ENCODE peak calls at places on chromosome 13, in eight cellular contexts. A is adrenal gland, S is HCT116, P is IMR-90, M is stomach, U is right lobe of liver, Q is H54, H is heart left ventricle. X is an unnamed sample.

GRCh38 chr13:85194482-85194881 is 604.7 kb downstream of the SLITRK6 start:
- DNase-seq in M (no peak), P (no peak), S (no peak), H (no peak), Q (no peak), A (no peak), U (no peak), X (no peak)

GRCh38 chr13:23699271-23699670 is 129.1 kb downstream of the TNFRSF19 start:
- DNase-seq in P (no peak), Q (no peak), S (no peak), A (no peak), M (no peak), U (no peak), H (no peak), X (no peak)

GRCh38 chr13:47039106-47039505 is 142.3 kb upstream of the HTR2A start:
- DNase-seq in A (peak), P (peak), S (no peak), M (no peak), U (no peak), H (no peak), Q (no peak), X (no peak)

GRCh38 chr13:38473305-38473704 is 123.7 kb downstream of the UFM1 start:
- DNase-seq in S (no peak), P (no peak), M (no peak), U (no peak), Q (no peak), H (no peak), A (no peak), X (no peak)

GRCh38 chr13:112744306-112745021 is 54.6 kb downstream of the ATP11A start:
- DNase-seq in U (no peak), P (peak), S (no peak), A (no peak), Q (peak), H (no peak), M (no peak), X (peak)

GRCh38 chr13:60509601-60510386 is 112.8 kb downstream of the TDRD3 start:
- DNase-seq in S (no peak), Q (no peak), M (no peak), U (no peak), H (no peak), A (no peak), P (peak), X (no peak)

GRCh38 chr13:30847697-30848307 is 58.3 kb upstream of the MEDAG start:
- DNase-seq in H (no peak), S (no peak), Q (peak), P (peak), M (no peak), U (no peak), A (peak), X (no peak)

GRCh38 chr13:108322206-108322824 is 52.8 kb downstream of the TNFSF13B start:
- DNase-seq in Q (peak), S (peak), P (peak), A (no peak), U (no peak), H (no peak), M (no peak), X (no peak)

GRCh38 chr13:50991624-50992610 is 82.3 kb downstream of the RNASEH2B start:
- DNase-seq in U (no peak), H (no peak), M (no peak), S (no peak), Q (no peak), P (no peak), A (no peak), X (no peak)

GRCh38 chr13:79626924-79627323 is 146.0 kb downstream of the NDFIP2 start:
- DNase-seq in P (no peak), S (no peak), A (no peak), Q (no peak), M (no peak), H (no peak), U (no peak), X (no peak)

GRCh38 chr13:49629196-49629938 is 1.1 kb downstream of the ARL11 start:
- DNase-seq in P (no peak), H (no peak), A (no peak), S (no peak), Q (no peak), U (no peak), M (no peak), X (peak)

GRCh38 chr13:32722340-32722739 is 136.1 kb downstream of the PDS5B start:
- DNase-seq in A (no peak), M (no peak), S (no peak), P (no peak), U (no peak), H (no peak), Q (no peak), X (no peak)

GRCh38 chr13:112767506-112768471 is 78.0 kb downstream of the ATP11A start:
- DNase-seq in H (no peak), U (peak), P (no peak), S (no peak), A (peak), Q (no peak), M (no peak), X (peak)

GRCh38 chr13:94239135-94239534 is 240.3 kb downstream of the DCT start:
- DNase-seq in M (no peak), U (no peak), H (no peak), A (no peak), P (peak), Q (peak), S (no peak), X (no peak)

GRCh38 chr13:113400621-113401451 is 36.9 kb upstream of the GRTP1 start:
- DNase-seq in M (no peak), A (no peak), P (no peak), U (no peak), H (peak), S (no peak), Q (no peak), X (no peak)

GRCh38 chr13:111399334-111399733 is 78.9 kb downstream of the TEX29 start:
- DNase-seq in A (no peak), U (no peak), Q (no peak), M (no peak), H (peak), S (no peak), P (no peak), X (no peak)

GRCh38 chr13:92122454-92122853 is 724.0 kb downstream of the GPC5 start:
- DNase-seq in P (no peak), S (no peak), U (no peak), A (no peak), M (no peak), H (no peak), Q (no peak), X (no peak)

GRCh38 chr13:105543742-105544141 is 991.7 kb downstream of the EFNB2 start:
- DNase-seq in M (no peak), P (no peak), A (no peak), S (no peak), H (no peak), U (no peak), Q (no peak), X (no peak)

GRCh38 chr13:40615619-40616018 is 50.8 kb downstream of the FOXO1 start:
- DNase-seq in Q (no peak), A (no peak), S (no peak), M (no peak), P (no peak), H (no peak), U (no peak), X (no peak)

GRCh38 chr13:63403726-63404125 is 1988.1 kb upstream of the PCDH20 start:
- DNase-seq in U (no peak), H (no peak), A (no peak), P (no peak), M (no peak), S (no peak), Q (no peak), X (no peak)

GRCh38 chr13:40158218-40158617 is 502.8 kb downstream of the COG6 start:
- DNase-seq in U (no peak), M (no peak), A (no peak), Q (no peak), P (no peak), S (no peak), H (no peak), X (no peak)

GRCh38 chr13:111139452-111139851 is 24.3 kb downstream of the ARHGEF7 start:
- DNase-seq in Q (no peak), M (no peak), H (no peak), P (no peak), S (no peak), U (no peak), A (no peak), X (no peak)

GRCh38 chr13:77919351-77920294 is 992 bp upstream of the EDNRB start:
- DNase-seq in S (no peak), U (peak), H (peak), A (peak), M (no peak), Q (no peak), P (peak), X (peak)

GRCh38 chr13:48580185-48580803 is 47.4 kb upstream of the RCBTB2 start:
- DNase-seq in H (peak), A (peak), S (peak), M (peak), U (no peak), Q (no peak), P (peak), X (no peak)

GRCh38 chr13:58119351-58119750 is 487.8 kb downstream of the PCDH17 start:
- DNase-seq in S (no peak), A (no peak), H (no peak), M (no peak), P (no peak), Q (no peak), U (no peak), X (no peak)

GRCh38 chr13:107119989-107120881 is 552.3 kb upstream of the ARGLU1 start:
- DNase-seq in P (no peak), M (no peak), U (no peak), H (no peak), S (no peak), Q (no peak), A (no peak), X (no peak)

GRCh38 chr13:30466841-30467252 is 1.1 kb upstream of the HMGB1 start:
- DNase-seq in U (no peak), H (no peak), S (no peak), A (no peak), Q (no peak), P (peak), M (no peak), X (no peak)

GRCh38 chr13:106104281-106104901 is 431.1 kb downstream of the EFNB2 start:
- DNase-seq in M (no peak), A (no peak), P (peak), Q (peak), H (no peak), S (peak), U (no peak), X (no peak)

GRCh38 chr13:99959538-99960230 is 11.9 kb downstream of the ZIC5 start:
- DNase-seq in U (no peak), S (no peak), H (no peak), Q (no peak), A (no peak), P (no peak), M (peak), X (no peak)

GRCh38 chr13:37701972-37702371 is 103.4 kb upstream of the POSTN start:
- DNase-seq in S (no peak), A (no peak), H (no peak), P (peak), Q (peak), U (no peak), M (no peak), X (no peak)

GRCh38 chr13:50691682-50692263 is 151.7 kb downstream of the DLEU7 start:
- DNase-seq in H (no peak), U (no peak), S (no peak), M (no peak), Q (no peak), A (no peak), P (no peak), X (no peak)

GRCh38 chr13:40485611-40486517 is 180.6 kb downstream of the FOXO1 start:
- DNase-seq in M (no peak), Q (no peak), H (no peak), A (no peak), S (no peak), U (no peak), P (no peak), X (peak)

GRCh38 chr13:45105895-45106294 is 14.4 kb upstream of the GTF2F2 start:
- DNase-seq in S (no peak), U (no peak), M (no peak), P (peak), H (no peak), A (no peak), Q (no peak), X (no peak)
- TF ChIP-seq POLR2A in S (no peak), U (no peak), M (no peak), P (no peak), H (no peak), A (no peak), Q (no peak), X (no peak)

GRCh38 chr13:98142427-98143156 is at the start of gene FARP1:
- DNase-seq in Q (peak), S (peak), P (peak), M (peak), H (peak), A (peak), U (peak), X (peak)
- TF ChIP-seq POLR2A in Q (peak), S (no peak), P (peak), M (no peak), H (no peak), A (peak), U (peak), X (no peak)

GRCh38 chr13:28718538-28719226 is at the start of gene SLC46A3:
- DNase-seq in A (peak), Q (peak), S (peak), H (peak), P (peak), U (peak), M (peak), X (peak)
- TF ChIP-seq POLR2A in A (peak), Q (peak), S (peak), H (peak), P (peak), U (peak), M (no peak), X (peak)

GRCh38 chr13:28494861-28495585 is at the start of gene FLT1:
- DNase-seq in M (peak), S (no peak), A (peak), P (peak), Q (no peak), U (peak), H (peak), X (no peak)
- TF ChIP-seq POLR2A in M (no peak), S (no peak), A (peak), P (peak), Q (peak), U (peak), H (peak), X (no peak)